ENCODE peak calls at places on chromosome 21, in nine cellular contexts. One of them, this sample, is unnamed.

GRCh38 chr21:38819051-38819718 is 13.5 kb downstream of the ETS2 start:
- DNase-seq in Daoy: no peak
- DNase-seq in small intestine: no peak
- DNase-seq in brain microvascular endothelial cell: no peak
- DNase-seq in heart right ventricle: no peak
- DNase-seq in epithelial cell of esophagus: no peak
- DNase-seq in left ventricle myocardium superior: no peak
- DNase-seq in suprapubic skin: no peak
- DNase-seq in left colon: no peak
- DNase-seq in this sample: no peak

GRCh38 chr21:42302292-42302650 is 12.9 kb downstream of the TFF3 start:
- DNase-seq in brain microvascular endothelial cell: no peak
- DNase-seq in left ventricle myocardium superior: no peak
- DNase-seq in Daoy: no peak
- DNase-seq in suprapubic skin: no peak
- DNase-seq in heart right ventricle: no peak
- DNase-seq in left colon: peak; percentile 20
- DNase-seq in epithelial cell of esophagus: no peak
- DNase-seq in small intestine: no peak
- DNase-seq in this sample: no peak

GRCh38 chr21:17461014-17461413 is 51.8 kb upstream of the CXADR start:
- DNase-seq in left ventricle myocardium superior: no peak
- DNase-seq in heart right ventricle: peak; percentile 69
- DNase-seq in suprapubic skin: no peak
- DNase-seq in small intestine: peak; percentile 18
- DNase-seq in brain microvascular endothelial cell: peak; percentile 84
- DNase-seq in left colon: no peak
- DNase-seq in epithelial cell of esophagus: peak; percentile 72
- DNase-seq in Daoy: peak; percentile 36
- DNase-seq in this sample: no peak

GRCh38 chr21:35046880-35047229 is 2.2 kb downstream of the RUNX1 start:
- DNase-seq in Daoy: peak; percentile 59
- DNase-seq in left ventricle myocardium superior: no peak
- DNase-seq in epithelial cell of esophagus: no peak
- DNase-seq in brain microvascular endothelial cell: peak; percentile 63
- DNase-seq in small intestine: no peak
- DNase-seq in heart right ventricle: no peak
- DNase-seq in left colon: no peak
- DNase-seq in suprapubic skin: no peak
- DNase-seq in this sample: peak; percentile 38

GRCh38 chr21:39845581-39846130 is 21.6 kb upstream of the PCP4 start:
- DNase-seq in heart right ventricle: no peak
- DNase-seq in suprapubic skin: no peak
- DNase-seq in left colon: no peak
- DNase-seq in small intestine: no peak
- DNase-seq in brain microvascular endothelial cell: no peak
- DNase-seq in left ventricle myocardium superior: no peak
- DNase-seq in epithelial cell of esophagus: no peak
- DNase-seq in Daoy: peak; percentile 50
- DNase-seq in this sample: peak; percentile 87

GRCh38 chr21:15752763-15753407 is 23.1 kb downstream of the USP25 start:
- DNase-seq in left ventricle myocardium superior: no peak
- DNase-seq in left colon: no peak
- DNase-seq in suprapubic skin: no peak
- DNase-seq in Daoy: no peak
- DNase-seq in epithelial cell of esophagus: peak; percentile 68
- DNase-seq in brain microvascular endothelial cell: no peak
- DNase-seq in heart right ventricle: no peak
- DNase-seq in small intestine: no peak
- DNase-seq in this sample: no peak

GRCh38 chr21:42794551-42794950 is 84.8 kb downstream of the WDR4 start:
- DNase-seq in brain microvascular endothelial cell: no peak
- DNase-seq in heart right ventricle: no peak
- DNase-seq in epithelial cell of esophagus: no peak
- DNase-seq in left ventricle myocardium superior: no peak
- DNase-seq in suprapubic skin: no peak
- DNase-seq in small intestine: no peak
- DNase-seq in left colon: no peak
- DNase-seq in Daoy: no peak
- DNase-seq in this sample: no peak

GRCh38 chr21:32474179-32475059 is 61.9 kb downstream of the EVA1C start:
- DNase-seq in left colon: no peak
- DNase-seq in suprapubic skin: no peak
- DNase-seq in brain microvascular endothelial cell: no peak
- DNase-seq in Daoy: peak; percentile 23
- DNase-seq in left ventricle myocardium superior: no peak
- DNase-seq in small intestine: no peak
- DNase-seq in heart right ventricle: no peak
- DNase-seq in epithelial cell of esophagus: no peak
- DNase-seq in this sample: no peak

GRCh38 chr21:44012474-44013379 is 618 bp downstream of the TRAPPC10 start:
- DNase-seq in heart right ventricle: peak; percentile 53
- DNase-seq in suprapubic skin: no peak
- DNase-seq in epithelial cell of esophagus: peak; percentile 37
- DNase-seq in left colon: peak; percentile 73
- DNase-seq in brain microvascular endothelial cell: peak; percentile 8
- DNase-seq in left ventricle myocardium superior: peak; percentile 80
- DNase-seq in small intestine: peak; percentile 72
- DNase-seq in Daoy: peak; percentile 51
- DNase-seq in this sample: peak; percentile 25

GRCh38 chr21:19031956-19032355 is 628.4 kb upstream of the TMPRSS15 start:
- DNase-seq in brain microvascular endothelial cell: no peak
- DNase-seq in Daoy: no peak
- DNase-seq in heart right ventricle: no peak
- DNase-seq in epithelial cell of esophagus: no peak
- DNase-seq in left ventricle myocardium superior: no peak
- DNase-seq in small intestine: no peak
- DNase-seq in left colon: no peak
- DNase-seq in suprapubic skin: no peak
- DNase-seq in this sample: no peak

GRCh38 chr21:45513003-45513706 is 29.1 kb downstream of the SLC19A1 start:
- DNase-seq in left colon: peak; percentile 39
- DNase-seq in small intestine: no peak
- DNase-seq in heart right ventricle: no peak
- DNase-seq in suprapubic skin: peak; percentile 76
- DNase-seq in left ventricle myocardium superior: no peak
- DNase-seq in Daoy: no peak
- DNase-seq in epithelial cell of esophagus: peak; percentile 28
- DNase-seq in brain microvascular endothelial cell: no peak
- DNase-seq in this sample: no peak

GRCh38 chr21:43611598-43612369 is 47.5 kb downstream of the HSF2BP start:
- DNase-seq in small intestine: peak; percentile 80
- DNase-seq in epithelial cell of esophagus: peak; percentile 56
- DNase-seq in heart right ventricle: peak; percentile 67
- DNase-seq in left colon: peak; percentile 75
- DNase-seq in left ventricle myocardium superior: peak; percentile 78
- DNase-seq in brain microvascular endothelial cell: peak; percentile 85
- DNase-seq in Daoy: peak; percentile 77
- DNase-seq in suprapubic skin: no peak
- DNase-seq in this sample: peak; percentile 64

GRCh38 chr21:35190201-35190701 is 141.1 kb upstream of the RUNX1 start:
- DNase-seq in brain microvascular endothelial cell: no peak
- DNase-seq in heart right ventricle: no peak
- DNase-seq in left ventricle myocardium superior: no peak
- DNase-seq in suprapubic skin: no peak
- DNase-seq in left colon: no peak
- DNase-seq in Daoy: peak; percentile 66
- DNase-seq in epithelial cell of esophagus: peak; percentile 86
- DNase-seq in small intestine: peak; percentile 67
- DNase-seq in this sample: peak; percentile 9

GRCh38 chr21:44420416-44421205 is 34.7 kb upstream of the LRRC3 start:
- DNase-seq in brain microvascular endothelial cell: no peak
- DNase-seq in left ventricle myocardium superior: peak; percentile 7
- DNase-seq in epithelial cell of esophagus: no peak
- DNase-seq in suprapubic skin: peak; percentile 48
- DNase-seq in heart right ventricle: no peak
- DNase-seq in small intestine: no peak
- DNase-seq in Daoy: no peak
- DNase-seq in left colon: peak; percentile 4
- DNase-seq in this sample: no peak

GRCh38 chr21:32771134-32771523 is 426 bp downstream of the PAXBP1 start:
- DNase-seq in epithelial cell of esophagus: peak; percentile 75
- DNase-seq in small intestine: peak; percentile 56
- DNase-seq in Daoy: peak; percentile 74
- DNase-seq in left ventricle myocardium superior: peak; percentile 75
- DNase-seq in brain microvascular endothelial cell: peak; percentile 51
- DNase-seq in heart right ventricle: peak; percentile 51
- DNase-seq in left colon: peak; percentile 48
- DNase-seq in suprapubic skin: peak; percentile 83
- DNase-seq in this sample: peak; percentile 58

GRCh38 chr21:42618713-42619112 is 34.7 kb upstream of the PDE9A start:
- DNase-seq in epithelial cell of esophagus: no peak
- DNase-seq in small intestine: no peak
- DNase-seq in suprapubic skin: peak; percentile 29
- DNase-seq in Daoy: no peak
- DNase-seq in left colon: peak; percentile 2
- DNase-seq in brain microvascular endothelial cell: no peak
- DNase-seq in heart right ventricle: no peak
- DNase-seq in left ventricle myocardium superior: no peak
- DNase-seq in this sample: no peak

GRCh38 chr21:41620982-41621381 is 113.0 kb upstream of the TMPRSS2 start:
- DNase-seq in left ventricle myocardium superior: no peak
- DNase-seq in Daoy: no peak
- DNase-seq in epithelial cell of esophagus: peak; percentile 37
- DNase-seq in suprapubic skin: no peak
- DNase-seq in heart right ventricle: no peak
- DNase-seq in small intestine: peak; percentile 53
- DNase-seq in left colon: no peak
- DNase-seq in brain microvascular endothelial cell: no peak
- DNase-seq in this sample: no peak

This sample was measured in ACHN.